ENCODE peak calls at places on chromosome 18, in five cellular contexts. V is AG09319, S is glutamatergic neuron, X is AG04450, P is BJ. M is an unnamed sample.
A peak's percentile ranks its signal among the peaks of the same experiment; 100 is the strongest.

GRCh38 chr18:79543861-79544385 is 135.7 kb upstream of the CTDP1 start:
- DNase-seq in V (no peak), S (peak; percentile 10), X (no peak), P (no peak), M (no peak)

GRCh38 chr18:78701753-78702409 is 277.7 kb upstream of the SALL3 start:
- DNase-seq in V (no peak), S (no peak), X (no peak), P (no peak), M (no peak)

GRCh38 chr18:32386466-32386865 is 84.2 kb downstream of the GAREM1 start:
- DNase-seq in V (no peak), S (no peak), X (no peak), P (no peak), M (no peak)

GRCh38 chr18:2988041-2988794 is 24.7 kb downstream of the LPIN2 start:
- DNase-seq in V (peak; percentile 25), S (no peak), X (peak; percentile 38), P (peak; percentile 69), M (peak; percentile 79)

GRCh38 chr18:2087877-2088673 is 483.2 kb downstream of the METTL4 start:
- DNase-seq in V (no peak), S (no peak), X (no peak), P (no peak), M (no peak)

GRCh38 chr18:70931942-70932814 is 643.3 kb downstream of the SOCS6 start:
- DNase-seq in V (no peak), S (no peak), X (no peak), P (no peak), M (peak; percentile 0)

GRCh38 chr18:32173654-32174053 is 16.2 kb upstream of the MEP1B start:
- DNase-seq in V (no peak), S (no peak), X (no peak), P (no peak), M (no peak)

GRCh38 chr18:74806700-74807416 is 209.2 kb downstream of the ZNF407 start:
- DNase-seq in V (peak; percentile 10), S (no peak), X (peak; percentile 61), P (peak; percentile 52), M (peak; percentile 47)

GRCh38 chr18:55302337-55302833 is 285.6 kb downstream of the TCF4 start:
- DNase-seq in V (no peak), S (peak; percentile 19), X (no peak), P (no peak), M (no peak)

GRCh38 chr18:31954349-31954748 is 11.4 kb upstream of the TRAPPC8 start:
- DNase-seq in V (no peak), S (no peak), X (no peak), P (no peak), M (no peak)

GRCh38 chr18:75492897-75493296 is 65.4 kb upstream of the SMIM21 start:
- DNase-seq in V (no peak), S (no peak), X (no peak), P (no peak), M (no peak)

GRCh38 chr18:50649821-50650220 is 89.9 kb downstream of the MAPK4 start:
- DNase-seq in V (no peak), S (no peak), X (no peak), P (no peak), M (no peak)

GRCh38 chr18:63322908-63323634 is 3.5 kb upstream of the BCL2 start:
- DNase-seq in V (peak; percentile 30), S (peak; percentile 32), X (peak; percentile 42), P (no peak), M (peak; percentile 32)

GRCh38 chr18:74454279-74454741 is 2.8 kb downstream of the DIPK1C start:
- DNase-seq in V (no peak), S (no peak), X (no peak), P (no peak), M (no peak)

GRCh38 chr18:8003878-8004675 is 437.0 kb downstream of the PTPRM start:
- DNase-seq in V (no peak), S (no peak), X (no peak), P (no peak), M (no peak)

GRCh38 chr18:58579561-58580047 is 49.3 kb downstream of the ALPK2 start:
- DNase-seq in V (no peak), S (no peak), X (peak; percentile 71), P (peak; percentile 83), M (peak; percentile 82)

GRCh38 chr18:73564073-73564472 is 583.6 kb downstream of the FBXO15 start:
- DNase-seq in V (peak; percentile 39), S (no peak), X (peak; percentile 38), P (peak; percentile 57), M (peak; percentile 34)

GRCh38 chr18:9810994-9811393 is 74.8 kb upstream of the TXNDC2 start:
- DNase-seq in V (no peak), S (no peak), X (no peak), P (no peak), M (no peak)

GRCh38 chr18:11905613-11906012 is 2.5 kb downstream of the MPPE1 start:
- DNase-seq in V (no peak), S (no peak), X (no peak), P (no peak), M (no peak)

GRCh38 chr18:3162181-3162580 is 57.6 kb downstream of the MYOM1 start:
- DNase-seq in V (no peak), S (no peak), X (no peak), P (no peak), M (no peak)

GRCh38 chr18:11577271-11578112 is 31.9 kb upstream of the SLC35G4 start:
- DNase-seq in V (no peak), S (no peak), X (no peak), P (no peak), M (no peak)

GRCh38 chr18:73893879-73894278 is 253.8 kb downstream of the FBXO15 start:
- DNase-seq in V (no peak), S (no peak), X (no peak), P (no peak), M (no peak)

GRCh38 chr18:80033181-80034067 is 810 bp upstream of the RBFA start:
- DNase-seq in V (no peak), S (no peak), X (no peak), P (no peak), M (no peak)

GRCh38 chr18:8235916-8236315 is 373.3 kb upstream of the RAB12 start:
- DNase-seq in V (no peak), S (no peak), X (no peak), P (no peak), M (no peak)

GRCh38 chr18:79982736-79983135 is 5.6 kb downstream of the TXNL4A start:
- DNase-seq in V (no peak), S (no peak), X (no peak), P (no peak), M (no peak)

GRCh38 chr18:24726727-24727539 is 266.5 kb downstream of the HRH4 start:
- DNase-seq in V (peak; percentile 76), S (peak; percentile 73), X (peak; percentile 57), P (no peak), M (peak; percentile 55)

GRCh38 chr18:26133652-26134051 is at the start of gene PSMA8:
- DNase-seq in V (no peak), S (no peak), X (no peak), P (no peak), M (no peak)

GRCh38 chr18:73419531-73419930 is 551.7 kb upstream of the NETO1 start:
- DNase-seq in V (no peak), S (no peak), X (no peak), P (no peak), M (no peak)

GRCh38 chr18:61893971-61894750 is 1.4 kb upstream of the RNF152 start:
- DNase-seq in V (no peak), S (peak; percentile 65), X (no peak), P (no peak), M (no peak)
- TF ChIP-seq CTCF in V (peak; percentile 35), S (no peak), X (peak; percentile 24), P (peak; percentile 25), M (peak; percentile 14)

GRCh38 chr18:33838084-33838483 is 260.1 kb downstream of the ASXL3 start:
- DNase-seq in V (no peak), S (no peak), X (no peak), P (no peak), M (no peak)

GRCh38 chr18:33837191-33837590 is 259.2 kb downstream of the ASXL3 start:
- DNase-seq in V (no peak), S (no peak), X (no peak), P (no peak), M (no peak)

GRCh38 chr18:33835419-33835818 is 257.4 kb downstream of the ASXL3 start:
- DNase-seq in V (no peak), S (no peak), X (no peak), P (no peak), M (no peak)

GRCh38 chr18:33841221-33841967 is 263.4 kb downstream of the ASXL3 start:
- DNase-seq in V (no peak), S (no peak), X (no peak), P (no peak), M (no peak)

DNA sequence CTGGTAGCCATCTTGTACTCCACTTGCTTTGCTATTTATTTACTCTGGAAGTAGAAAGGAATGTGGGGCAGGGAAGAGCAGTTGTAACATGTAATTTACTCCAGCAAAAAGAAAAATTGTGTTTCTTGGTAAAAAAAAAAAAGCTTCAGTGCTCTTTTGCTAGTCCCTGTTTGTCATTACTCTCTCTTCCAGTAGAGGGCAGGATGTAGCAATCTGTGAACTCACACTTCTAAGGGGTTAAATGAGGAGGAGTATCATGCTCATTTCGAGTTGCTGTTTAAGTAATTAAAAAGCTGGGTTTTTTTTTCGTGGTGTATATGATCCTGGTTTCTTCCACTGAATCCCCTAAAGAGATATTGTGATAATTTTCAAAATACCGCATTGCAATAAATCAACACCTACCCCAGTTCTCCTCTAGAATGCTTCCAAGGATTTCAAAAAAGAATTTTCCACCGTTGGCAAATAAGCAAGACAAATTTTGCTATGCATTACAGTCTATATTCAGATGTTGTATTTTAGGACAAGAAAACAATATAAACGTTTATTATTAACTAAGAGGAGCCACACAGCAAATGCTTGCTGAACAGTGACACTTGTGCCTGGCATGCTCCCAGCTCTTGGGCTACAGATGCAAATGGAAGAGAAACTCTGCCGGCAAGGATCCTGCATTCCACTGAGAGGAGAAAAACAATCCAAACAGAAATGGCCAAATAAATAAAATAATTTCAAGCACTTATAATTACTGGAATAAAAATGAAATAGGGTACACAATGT is 261.6 kb downstream of the ASXL3 start:
- DNase-seq in V (no peak), S (no peak), X (no peak), P (no peak), M (no peak)
- TF ChIP-seq CTCF in V (peak; percentile 63), S (peak; percentile 86), X (peak; percentile 75), P (peak; percentile 53), M (peak; percentile 25)

GRCh38 chr18:53153281-53153680 is 813.3 kb downstream of the DCC start:
- DNase-seq in V (no peak), S (peak; percentile 73), X (no peak), P (no peak), M (no peak)
- TF ChIP-seq CTCF in V (no peak), S (peak; percentile 79), X (no peak), P (no peak), M (no peak)

DNA sequence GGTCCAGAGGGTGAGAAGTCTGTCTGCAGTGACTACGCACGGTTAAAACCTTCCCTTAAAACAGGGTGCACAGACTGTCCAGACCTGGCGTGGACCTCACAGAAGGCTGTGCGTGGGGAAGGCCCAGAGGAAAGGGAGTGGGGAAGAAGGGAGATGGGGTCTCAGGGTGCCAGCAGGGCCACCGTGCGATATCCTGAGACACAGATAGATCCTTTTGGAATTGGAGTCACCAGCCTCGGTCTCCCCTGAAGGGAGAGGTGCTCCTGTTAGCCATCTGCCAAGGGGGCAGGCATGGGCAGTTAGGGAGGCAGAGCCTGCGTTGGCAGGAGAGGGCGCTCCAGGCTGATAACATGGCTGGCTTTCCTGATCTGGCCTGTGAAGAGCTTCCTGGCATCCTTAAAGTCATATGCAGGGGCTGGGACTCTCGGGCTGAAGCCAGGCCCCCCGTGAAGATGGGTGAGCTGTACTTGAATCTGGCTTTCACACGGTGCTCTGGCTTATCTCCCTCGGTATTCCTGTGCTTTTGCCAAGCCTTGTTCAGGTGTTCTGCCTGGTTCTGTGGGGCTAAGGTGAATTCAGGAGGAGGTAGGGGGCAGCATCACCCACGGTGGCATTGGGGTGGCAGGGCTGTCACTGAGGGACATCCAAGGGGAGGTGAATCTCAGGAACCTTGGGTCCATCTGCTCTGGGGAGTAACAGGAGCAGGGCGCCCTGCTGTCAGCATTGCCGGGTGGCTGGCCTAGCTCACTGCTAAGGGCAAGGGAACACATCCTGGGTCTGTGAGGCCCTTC is 107.2 kb upstream of the SMAD2 start:
- DNase-seq in V (no peak), S (peak; percentile 36), X (no peak), P (no peak), M (no peak)
- TF ChIP-seq CTCF in V (peak; percentile 13), S (no peak), X (no peak), P (peak; percentile 14), M (peak; percentile 5)

M was measured in AG09309.